ENCODE peak calls at places on chromosomes 13 and 19, in nine cellular contexts. One of them, this sample, is unnamed.
A peak's percentile ranks its signal among the peaks of the same experiment; 100 is the strongest.

GRCh38 chr19:7505682-7506384 is 10.1 kb upstream of the ZNF358 start:
- DNase-seq in CD8-positive, alpha-beta memory T cell: no peak
- DNase-seq in adrenal gland: no peak
- DNase-seq in heart right ventricle: no peak
- DNase-seq in heart left ventricle: no peak
- DNase-seq in lung: no peak
- DNase-seq in astrocyte: no peak
- DNase-seq in tibial artery: no peak
- DNase-seq in GM23338: peak; percentile 80
- DNase-seq in this sample: peak; percentile 82

GRCh38 chr13:21130116-21130515 is 46.2 kb downstream of the SKA3 start:
- DNase-seq in CD8-positive, alpha-beta memory T cell: no peak
- DNase-seq in adrenal gland: no peak
- DNase-seq in GM23338: no peak
- DNase-seq in lung: no peak
- DNase-seq in tibial artery: no peak
- DNase-seq in heart right ventricle: no peak
- DNase-seq in astrocyte: no peak
- DNase-seq in heart left ventricle: no peak
- DNase-seq in this sample: no peak

GRCh38 chr19:435056-435706 is 25.7 kb downstream of the SHC2 start:
- DNase-seq in CD8-positive, alpha-beta memory T cell: no peak
- DNase-seq in astrocyte: no peak
- DNase-seq in heart left ventricle: no peak
- DNase-seq in lung: no peak
- DNase-seq in GM23338: no peak
- DNase-seq in heart right ventricle: no peak
- DNase-seq in tibial artery: no peak
- DNase-seq in adrenal gland: no peak
- DNase-seq in this sample: no peak

GRCh38 chr13:101053694-101054093 is 362.6 kb downstream of the NALCN start:
- DNase-seq in adrenal gland: no peak
- DNase-seq in heart right ventricle: no peak
- DNase-seq in tibial artery: no peak
- DNase-seq in lung: no peak
- DNase-seq in astrocyte: peak; percentile 7
- DNase-seq in heart left ventricle: no peak
- DNase-seq in GM23338: no peak
- DNase-seq in CD8-positive, alpha-beta memory T cell: no peak
- DNase-seq in this sample: no peak

GRCh38 chr13:51552027-51552426 is 32.2 kb upstream of the WDFY2 start:
- DNase-seq in tibial artery: no peak
- DNase-seq in adrenal gland: no peak
- DNase-seq in astrocyte: no peak
- DNase-seq in heart left ventricle: no peak
- DNase-seq in lung: no peak
- DNase-seq in CD8-positive, alpha-beta memory T cell: no peak
- DNase-seq in GM23338: no peak
- DNase-seq in heart right ventricle: no peak
- DNase-seq in this sample: no peak

GRCh38 chr19:40284501-40285352 is at the start of gene AKT2:
- DNase-seq in adrenal gland: peak; percentile 77
- DNase-seq in tibial artery: peak; percentile 35
- DNase-seq in heart right ventricle: peak; percentile 71
- DNase-seq in lung: no peak
- DNase-seq in astrocyte: peak; percentile 44
- DNase-seq in heart left ventricle: peak; percentile 75
- DNase-seq in CD8-positive, alpha-beta memory T cell: peak; percentile 78
- DNase-seq in GM23338: peak; percentile 88
- DNase-seq in this sample: peak; percentile 89

GRCh38 chr19:15196683-15197005 is 4.2 kb downstream of the NOTCH3 start:
- DNase-seq in lung: no peak
- DNase-seq in CD8-positive, alpha-beta memory T cell: no peak
- DNase-seq in adrenal gland: no peak
- DNase-seq in heart left ventricle: no peak
- DNase-seq in heart right ventricle: no peak
- DNase-seq in GM23338: no peak
- DNase-seq in astrocyte: no peak
- DNase-seq in tibial artery: no peak
- DNase-seq in this sample: no peak

GRCh38 chr19:54552913-54553310 is 20.7 kb upstream of the LILRA2 start:
- DNase-seq in heart left ventricle: no peak
- DNase-seq in tibial artery: no peak
- DNase-seq in GM23338: no peak
- DNase-seq in astrocyte: no peak
- DNase-seq in lung: no peak
- DNase-seq in CD8-positive, alpha-beta memory T cell: no peak
- DNase-seq in heart right ventricle: no peak
- DNase-seq in adrenal gland: no peak
- DNase-seq in this sample: no peak

GRCh38 chr13:27534108-27534975 is 84.0 kb upstream of the MTIF3 start:
- DNase-seq in heart right ventricle: no peak
- DNase-seq in heart left ventricle: no peak
- DNase-seq in GM23338: no peak
- DNase-seq in CD8-positive, alpha-beta memory T cell: no peak
- DNase-seq in adrenal gland: no peak
- DNase-seq in tibial artery: no peak
- DNase-seq in astrocyte: no peak
- DNase-seq in lung: no peak
- DNase-seq in this sample: no peak

GRCh38 chr13:23695711-23696512 is 125.7 kb downstream of the TNFRSF19 start:
- DNase-seq in adrenal gland: no peak
- DNase-seq in heart left ventricle: no peak
- DNase-seq in astrocyte: no peak
- DNase-seq in CD8-positive, alpha-beta memory T cell: peak; percentile 65
- DNase-seq in heart right ventricle: peak; percentile 51
- DNase-seq in tibial artery: no peak
- DNase-seq in GM23338: peak; percentile 67
- DNase-seq in lung: no peak
- DNase-seq in this sample: no peak

GRCh38 chr13:69935043-69935442 is 172.6 kb upstream of the ATXN8OS start:
- DNase-seq in adrenal gland: no peak
- DNase-seq in GM23338: no peak
- DNase-seq in tibial artery: no peak
- DNase-seq in lung: no peak
- DNase-seq in CD8-positive, alpha-beta memory T cell: no peak
- DNase-seq in heart right ventricle: no peak
- DNase-seq in astrocyte: no peak
- DNase-seq in heart left ventricle: no peak
- DNase-seq in this sample: no peak

GRCh38 chr13:75776550-75776949 is 140.4 kb downstream of the LMO7 start:
- DNase-seq in heart right ventricle: no peak
- DNase-seq in astrocyte: no peak
- DNase-seq in heart left ventricle: no peak
- DNase-seq in GM23338: no peak
- DNase-seq in adrenal gland: no peak
- DNase-seq in lung: no peak
- DNase-seq in tibial artery: no peak
- DNase-seq in CD8-positive, alpha-beta memory T cell: no peak
- DNase-seq in this sample: no peak

GRCh38 chr19:46716672-46717033 is 261 bp downstream of the PRKD2 start:
- DNase-seq in heart right ventricle: no peak
- DNase-seq in tibial artery: no peak
- DNase-seq in adrenal gland: peak; percentile 35
- DNase-seq in GM23338: peak; percentile 44
- DNase-seq in lung: no peak
- DNase-seq in astrocyte: no peak
- DNase-seq in CD8-positive, alpha-beta memory T cell: no peak
- DNase-seq in heart left ventricle: no peak
- DNase-seq in this sample: no peak

GRCh38 chr13:98517576-98518310 is 59.2 kb downstream of the STK24 start:
- DNase-seq in GM23338: no peak
- DNase-seq in adrenal gland: no peak
- DNase-seq in CD8-positive, alpha-beta memory T cell: peak; percentile 33
- DNase-seq in astrocyte: no peak
- DNase-seq in heart right ventricle: no peak
- DNase-seq in tibial artery: no peak
- DNase-seq in lung: no peak
- DNase-seq in heart left ventricle: no peak
- DNase-seq in this sample: no peak

GRCh38 chr13:110916671-110917142 is 1.8 kb upstream of the ANKRD10 start:
- DNase-seq in heart right ventricle: no peak
- DNase-seq in astrocyte: peak; percentile 90
- DNase-seq in lung: no peak
- DNase-seq in GM23338: no peak
- DNase-seq in tibial artery: no peak
- DNase-seq in CD8-positive, alpha-beta memory T cell: no peak
- DNase-seq in heart left ventricle: no peak
- DNase-seq in adrenal gland: no peak
- DNase-seq in this sample: no peak

GRCh38 chr19:13978306-13978705 is 26.0 kb downstream of the DCAF15 start:
- DNase-seq in tibial artery: peak; percentile 89
- DNase-seq in adrenal gland: peak; percentile 66
- DNase-seq in lung: peak; percentile 81
- DNase-seq in astrocyte: no peak
- DNase-seq in GM23338: peak; percentile 99
- DNase-seq in heart right ventricle: peak; percentile 89
- DNase-seq in CD8-positive, alpha-beta memory T cell: no peak
- DNase-seq in heart left ventricle: peak; percentile 86
- DNase-seq in this sample: peak; percentile 19

GRCh38 chr19:52635786-52636570 is 2.2 kb downstream of the ZNF83 start:
- DNase-seq in astrocyte: peak; percentile 35
- DNase-seq in heart right ventricle: no peak
- DNase-seq in CD8-positive, alpha-beta memory T cell: no peak
- DNase-seq in heart left ventricle: no peak
- DNase-seq in adrenal gland: no peak
- DNase-seq in GM23338: no peak
- DNase-seq in lung: no peak
- DNase-seq in tibial artery: no peak
- DNase-seq in this sample: no peak
- H3K27ac ChIP-seq in astrocyte: no peak overlapping the region
- H3K27ac ChIP-seq in heart right ventricle: no peak overlapping the region
- H3K27ac ChIP-seq in CD8-positive, alpha-beta memory T cell: no peak overlapping the region
- H3K27ac ChIP-seq in heart left ventricle: no peak overlapping the region
- H3K27ac ChIP-seq in adrenal gland: no peak overlapping the region
- H3K27ac ChIP-seq in GM23338: no peak overlapping the region
- H3K27ac ChIP-seq in lung: no peak overlapping the region
- H3K27ac ChIP-seq in tibial artery: no peak overlapping the region
- H3K27ac ChIP-seq in this sample: no peak overlapping the region

GRCh38 chr13:41842029-41842428 is 118.9 kb downstream of the VWA8 start:
- DNase-seq in adrenal gland: no peak
- DNase-seq in GM23338: no peak
- DNase-seq in tibial artery: no peak
- DNase-seq in heart right ventricle: no peak
- DNase-seq in lung: no peak
- DNase-seq in astrocyte: no peak
- DNase-seq in heart left ventricle: no peak
- DNase-seq in CD8-positive, alpha-beta memory T cell: no peak
- DNase-seq in this sample: no peak
- H3K27ac ChIP-seq in adrenal gland: no peak overlapping the region
- H3K27ac ChIP-seq in GM23338: no peak overlapping the region
- H3K27ac ChIP-seq in tibial artery: no peak overlapping the region
- H3K27ac ChIP-seq in heart right ventricle: no peak overlapping the region
- H3K27ac ChIP-seq in lung: no peak overlapping the region
- H3K27ac ChIP-seq in astrocyte: no peak overlapping the region
- H3K27ac ChIP-seq in heart left ventricle: peak overlapping the region; percentile 0
- H3K27ac ChIP-seq in CD8-positive, alpha-beta memory T cell: no peak overlapping the region
- H3K27ac ChIP-seq in this sample: no peak overlapping the region

DNA sequence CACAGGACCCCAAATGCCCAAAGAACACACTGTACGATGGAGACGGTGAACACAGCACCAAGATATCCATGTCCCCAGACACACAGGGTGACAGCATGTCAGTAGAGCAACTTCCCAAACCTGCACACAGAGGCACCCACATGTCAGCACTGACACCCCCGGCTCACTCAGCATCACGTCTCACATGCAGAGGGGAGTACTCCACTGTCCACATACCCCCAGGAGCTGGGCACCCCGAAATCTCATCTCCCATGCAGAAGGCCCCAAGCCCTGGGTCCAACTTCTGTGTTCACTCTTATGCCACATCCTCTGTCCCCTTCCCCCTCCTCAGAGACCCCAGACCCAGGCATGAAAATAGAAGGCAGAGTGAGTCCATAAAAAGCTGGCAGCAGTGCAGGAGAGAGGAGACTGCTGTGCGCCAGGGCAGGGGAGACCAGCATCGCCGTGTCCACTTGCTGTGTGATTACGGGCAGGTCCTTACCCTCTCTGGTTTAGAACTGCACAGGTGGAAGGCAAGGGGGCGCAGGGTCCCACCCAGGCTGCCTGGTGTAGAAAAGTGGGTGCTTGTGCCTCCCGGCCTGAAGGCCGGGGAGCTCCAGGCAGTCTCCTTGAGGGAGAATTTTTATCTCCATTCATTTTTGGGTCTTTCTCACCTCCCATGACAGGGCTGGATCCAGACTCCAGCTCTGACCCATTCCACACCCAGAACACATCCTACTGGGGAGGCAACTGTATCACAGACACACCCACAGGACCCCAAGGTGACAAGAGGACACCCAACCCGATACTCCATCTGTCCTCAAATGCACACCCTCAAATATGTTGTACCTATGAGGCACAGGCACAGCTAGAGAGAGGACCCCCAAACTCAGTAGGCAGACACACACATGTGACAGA is 17.0 kb downstream of the ERFL start:
- DNase-seq in adrenal gland: no peak
- DNase-seq in astrocyte: no peak
- DNase-seq in heart right ventricle: no peak
- DNase-seq in tibial artery: no peak
- DNase-seq in heart left ventricle: no peak
- DNase-seq in CD8-positive, alpha-beta memory T cell: no peak
- DNase-seq in GM23338: no peak
- DNase-seq in lung: no peak
- DNase-seq in this sample: no peak
- H3K27ac ChIP-seq in adrenal gland: no peak overlapping the region
- H3K27ac ChIP-seq in astrocyte: no peak overlapping the region
- H3K27ac ChIP-seq in heart right ventricle: no peak overlapping the region
- H3K27ac ChIP-seq in tibial artery: no peak overlapping the region
- H3K27ac ChIP-seq in heart left ventricle: no peak overlapping the region
- H3K27ac ChIP-seq in CD8-positive, alpha-beta memory T cell: no peak overlapping the region
- H3K27ac ChIP-seq in GM23338: no peak overlapping the region
- H3K27ac ChIP-seq in lung: no peak overlapping the region
- H3K27ac ChIP-seq in this sample: no peak overlapping the region

GRCh38 chr19:5186293-5187050 is 154.1 kb downstream of the PTPRS start:
- DNase-seq in GM23338: no peak
- DNase-seq in tibial artery: no peak
- DNase-seq in heart left ventricle: no peak
- DNase-seq in CD8-positive, alpha-beta memory T cell: no peak
- DNase-seq in heart right ventricle: no peak
- DNase-seq in lung: no peak
- DNase-seq in adrenal gland: no peak
- DNase-seq in astrocyte: peak; percentile 72
- DNase-seq in this sample: no peak
- H3K27ac ChIP-seq in GM23338: no peak overlapping the region
- H3K27ac ChIP-seq in tibial artery: no peak overlapping the region
- H3K27ac ChIP-seq in heart left ventricle: no peak overlapping the region
- H3K27ac ChIP-seq in CD8-positive, alpha-beta memory T cell: no peak overlapping the region
- H3K27ac ChIP-seq in heart right ventricle: no peak overlapping the region
- H3K27ac ChIP-seq in lung: no peak overlapping the region
- H3K27ac ChIP-seq in adrenal gland: no peak overlapping the region
- H3K27ac ChIP-seq in astrocyte: no peak overlapping the region
- H3K27ac ChIP-seq in this sample: no peak overlapping the region

GRCh38 chr13:30916991-30917390 is 10.9 kb downstream of the MEDAG start:
- DNase-seq in GM23338: no peak
- DNase-seq in heart right ventricle: no peak
- DNase-seq in adrenal gland: no peak
- DNase-seq in astrocyte: no peak
- DNase-seq in tibial artery: no peak
- DNase-seq in CD8-positive, alpha-beta memory T cell: no peak
- DNase-seq in lung: no peak
- DNase-seq in heart left ventricle: no peak
- DNase-seq in this sample: no peak
- H3K27ac ChIP-seq in GM23338: no peak overlapping the region
- H3K27ac ChIP-seq in heart right ventricle: no peak overlapping the region
- H3K27ac ChIP-seq in adrenal gland: no peak overlapping the region
- H3K27ac ChIP-seq in astrocyte: no peak overlapping the region
- H3K27ac ChIP-seq in tibial artery: no peak overlapping the region
- H3K27ac ChIP-seq in CD8-positive, alpha-beta memory T cell: no peak overlapping the region
- H3K27ac ChIP-seq in lung: no peak overlapping the region
- H3K27ac ChIP-seq in heart left ventricle: no peak overlapping the region
- H3K27ac ChIP-seq in this sample: no peak overlapping the region

This sample was measured in caudate nucleus.